ENCODE peak calls at places on chromosomes 13 and 19, in eight cellular contexts. S is lower leg skin, W is cardiac fibroblast, I is fibroblast of mammary gland, G is tibial artery, Z is RWPE1, X is breast epithelium, M is mucosa of descending colon. L is an unnamed sample.

GRCh38 chr19:9878511-9879196 is 43.5 kb downstream of the PIN1 start:
- DNase-seq in Z (no peak), W (peak; percentile 61), G (no peak), S (no peak), M (no peak), X (no peak), I (no peak), L (no peak)

GRCh38 chr19:7976461-7976860 is 29.0 kb downstream of the ELAVL1 start:
- DNase-seq in W (no peak), Z (no peak), G (no peak), X (no peak), I (no peak), S (no peak), M (no peak), L (no peak)

GRCh38 chr13:26563713-26564112 is 6.2 kb downstream of the WASF3 start:
- DNase-seq in W (no peak), G (no peak), X (no peak), S (no peak), M (no peak), Z (no peak), I (peak; percentile 42), L (no peak)

GRCh38 chr19:9741476-9742171 is 26.9 kb downstream of the ZNF846 start:
- DNase-seq in Z (peak; percentile 26), I (no peak), X (no peak), G (no peak), S (no peak), M (no peak), W (no peak), L (no peak)

GRCh38 chr13:72839831-72840426 is 58.0 kb downstream of the PIBF1 start:
- DNase-seq in S (no peak), Z (peak; percentile 79), X (peak; percentile 55), G (no peak), I (peak; percentile 50), W (peak; percentile 61), M (peak; percentile 77), L (peak; percentile 45)

GRCh38 chr13:39765801-39766463 is 110.5 kb downstream of the COG6 start:
- DNase-seq in G (peak; percentile 19), S (peak; percentile 85), X (no peak), I (peak; percentile 29), Z (peak; percentile 17), W (peak; percentile 50), M (peak; percentile 76), L (no peak)

GRCh38 chr19:43774103-43774939 is 6.5 kb downstream of the KCNN4 start:
- DNase-seq in S (no peak), I (peak; percentile 56), X (no peak), M (peak; percentile 77), G (no peak), W (peak; percentile 77), Z (no peak), L (peak; percentile 61)

GRCh38 chr13:98265669-98266551 is 88.8 kb upstream of the RNF113B start:
- DNase-seq in S (no peak), I (peak; percentile 30), X (no peak), G (no peak), Z (no peak), M (peak; percentile 65), W (no peak), L (no peak)

GRCh38 chr19:19670070-19670551 is 1.5 kb downstream of the ZNF101 start:
- DNase-seq in I (no peak), Z (no peak), X (no peak), W (no peak), S (peak; percentile 63), M (peak; percentile 27), G (no peak), L (no peak)

GRCh38 chr19:39428309-39429112 is 7.2 kb downstream of the RPS16 start:
- DNase-seq in M (peak; percentile 55), S (no peak), Z (no peak), G (no peak), I (peak; percentile 89), W (peak; percentile 95), X (no peak), L (peak; percentile 67)

GRCh38 chr13:26308836-26309235 is 54.9 kb downstream of the CDK8 start:
- DNase-seq in M (no peak), G (no peak), X (no peak), W (no peak), S (no peak), Z (no peak), I (no peak), L (no peak)

GRCh38 chr13:82747948-82748347 is 1134.3 kb downstream of the SLITRK1 start:
- DNase-seq in I (peak; percentile 56), X (no peak), Z (no peak), M (no peak), W (peak; percentile 13), G (no peak), S (no peak), L (peak; percentile 47)

GRCh38 chr19:38671654-38672053 is 24.2 kb downstream of the ACTN4 start:
- DNase-seq in M (no peak), S (no peak), Z (no peak), W (no peak), X (no peak), I (no peak), G (no peak), L (no peak)

DNA sequence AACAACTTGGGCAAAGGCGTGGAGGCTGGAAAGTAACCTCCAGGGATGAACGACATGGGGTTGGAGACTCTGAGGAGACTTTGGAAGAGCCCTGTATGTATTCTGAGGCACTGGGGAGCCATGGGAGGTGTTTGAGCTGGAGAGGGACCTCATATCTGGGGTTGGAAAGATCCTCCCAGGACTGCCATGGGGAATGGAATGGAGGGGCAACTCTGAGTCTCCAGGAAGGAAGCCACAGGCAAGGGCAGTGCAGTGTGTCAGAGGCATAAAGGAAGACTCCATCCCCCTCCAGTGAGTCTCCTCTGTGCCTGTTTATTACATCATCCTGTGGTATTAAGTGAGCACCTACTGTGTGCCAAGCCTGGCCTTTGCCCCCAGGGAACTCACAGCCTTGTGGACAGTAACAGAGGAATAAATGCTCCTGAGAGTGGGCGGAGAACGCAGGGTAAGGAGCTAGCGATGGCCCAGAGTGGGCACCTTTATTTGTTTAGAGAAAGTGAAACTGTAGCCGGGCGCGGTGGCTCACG is 7.7 kb downstream of the PEAK3 start:
- DNase-seq in W (no peak), G (no peak), Z (no peak), X (no peak), I (no peak), S (no peak), M (peak; percentile 33), L (no peak)
- TF ChIP-seq CTCF in W (no peak), G (no peak), Z (no peak), X (no peak), I (no peak), S (no peak), M (no peak), L (no peak)

DNA sequence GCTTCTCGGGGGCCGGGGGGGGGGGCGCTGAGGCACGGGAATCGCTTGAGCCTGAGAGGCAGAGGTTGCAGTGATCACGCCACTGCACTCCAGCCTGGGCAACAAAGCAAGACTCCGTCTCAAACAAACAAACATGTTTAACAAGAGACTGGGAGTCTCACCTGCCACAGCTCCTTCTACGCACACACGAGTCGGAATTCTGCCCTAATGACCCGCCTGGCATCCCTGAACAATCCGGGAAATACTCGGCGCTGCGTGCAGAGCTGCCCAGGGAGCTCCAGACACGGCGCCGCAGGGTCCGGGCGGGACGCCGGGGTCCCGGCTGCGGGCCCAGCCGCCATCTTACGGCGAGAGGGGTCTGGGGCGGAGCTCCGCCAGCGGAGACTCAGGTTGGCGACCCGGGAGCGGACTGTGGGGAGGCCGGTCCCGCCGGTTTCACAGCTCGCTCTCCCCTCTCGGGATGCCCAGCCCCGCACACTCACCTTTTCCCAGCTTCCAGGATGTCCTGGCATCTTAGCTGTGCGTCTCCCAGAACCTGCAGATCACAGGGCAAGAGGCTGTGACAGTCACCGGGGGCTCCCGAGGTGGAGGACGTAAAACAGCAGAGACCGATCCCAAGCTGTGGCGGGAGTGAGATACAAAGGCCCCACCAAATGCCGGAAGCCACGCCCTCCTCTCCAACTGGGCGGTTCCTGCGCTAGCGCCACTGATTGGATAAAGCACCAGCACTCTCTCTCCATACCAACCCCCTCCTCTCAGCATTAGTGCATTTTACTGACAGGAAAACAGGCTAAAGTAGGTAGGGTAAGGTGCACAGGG is 23.6 kb upstream of the ZNF724 start:
- DNase-seq in X (peak; percentile 94), G (peak; percentile 93), I (peak; percentile 84), Z (peak; percentile 96), M (peak; percentile 96), S (peak; percentile 99), W (peak; percentile 88), L (peak; percentile 75)
- TF ChIP-seq CTCF in X (no peak), G (no peak), I (no peak), Z (peak; percentile 16), M (no peak), S (no peak), W (no peak), L (peak; percentile 17)

GRCh38 chr19:13152356-13152853 is 2.2 kb downstream of the IER2 start:
- DNase-seq in Z (no peak), X (no peak), M (no peak), I (no peak), W (no peak), G (no peak), S (no peak), L (no peak)

GRCh38 chr19:13154241-13154778 is 4.1 kb downstream of the IER2 start:
- DNase-seq in G (peak; percentile 97), W (peak; percentile 96), S (peak; percentile 99), X (peak; percentile 93), Z (peak; percentile 69), I (peak; percentile 95), M (peak; percentile 90), L (peak; percentile 86)

GRCh38 chr19:13153627-13154240 is 3.5 kb downstream of the IER2 start:
- DNase-seq in Z (no peak), W (peak; percentile 62), G (no peak), S (no peak), M (peak; percentile 68), X (no peak), I (no peak), L (no peak)

GRCh38 chr19:13151605-13152355 is 1.6 kb downstream of the IER2 start:
- DNase-seq in I (peak; percentile 95), X (peak; percentile 98), M (peak; percentile 98), S (peak; percentile 100), W (peak; percentile 99), G (peak; percentile 96), Z (peak; percentile 99), L (peak; percentile 95)

GRCh38 chr19:13152854-13153626 is 2.8 kb downstream of the IER2 start:
- DNase-seq in X (peak; percentile 99), Z (peak; percentile 94), S (peak; percentile 100), M (peak; percentile 98), W (peak; percentile 98), G (peak; percentile 95), I (peak; percentile 92), L (peak; percentile 97)
- TF ChIP-seq CTCF in X (no peak), Z (peak; percentile 49), S (no peak), M (no peak), W (no peak), G (peak; percentile 30), I (no peak), L (peak; percentile 70)

GRCh38 chr13:30796132-30796832 is 60.9 kb downstream of the ALOX5AP start:
- DNase-seq in Z (peak; percentile 56), S (peak; percentile 76), I (peak; percentile 69), X (no peak), G (no peak), W (peak; percentile 62), M (no peak), L (peak; percentile 71)

GRCh38 chr13:30790592-30790991 is 55.2 kb downstream of the ALOX5AP start:
- DNase-seq in I (no peak), M (no peak), W (no peak), G (no peak), Z (no peak), S (no peak), X (no peak), L (no peak)

GRCh38 chr13:30789360-30789862 is 54.1 kb downstream of the ALOX5AP start:
- DNase-seq in G (no peak), S (no peak), I (no peak), W (no peak), M (no peak), X (no peak), Z (no peak), L (no peak)

GRCh38 chr13:30791354-30791921 is 56.1 kb downstream of the ALOX5AP start:
- DNase-seq in Z (no peak), M (no peak), G (no peak), W (peak; percentile 29), S (no peak), X (no peak), I (peak; percentile 87), L (no peak)

GRCh38 chr13:30792257-30793000 is 57.1 kb downstream of the ALOX5AP start:
- DNase-seq in X (peak; percentile 87), I (peak; percentile 94), Z (peak; percentile 91), W (peak; percentile 95), M (peak; percentile 63), S (peak; percentile 92), G (peak; percentile 79), L (peak; percentile 91)
- TF ChIP-seq CTCF in X (peak; percentile 38), I (peak; percentile 57), Z (no peak), W (peak; percentile 76), M (no peak), S (no peak), G (peak; percentile 48), L (peak; percentile 75)

L was measured in HFFc6.